ENCODE peak calls at places on chromosome 5, in five cellular contexts. One of them, this sample, is unnamed.

GRCh38 chr5:155239803-155240202 is 226.2 kb downstream of the KIF4B start:
- DNase-seq in dorsolateral prefrontal cortex: no peak
- DNase-seq in pancreas: no peak
- DNase-seq in activated CD4-positive, alpha-beta T cell treated with anti-CD3 and anti-CD28 coated beads, Interleukin-2, amount 10 ng/mL, durations not matched to agents 7 days and 5 days: no peak
- DNase-seq in EL: no peak
- DNase-seq in this sample: no peak

GRCh38 chr5:45578270-45578669 is 117.9 kb downstream of the HCN1 start:
- DNase-seq in activated CD4-positive, alpha-beta T cell treated with anti-CD3 and anti-CD28 coated beads, Interleukin-2, amount 10 ng/mL, durations not matched to agents 7 days and 5 days: no peak
- DNase-seq in pancreas: no peak
- DNase-seq in EL: no peak
- DNase-seq in dorsolateral prefrontal cortex: no peak
- DNase-seq in this sample: no peak

GRCh38 chr5:126938461-126938860 is 91.9 kb downstream of the MARCHF3 start:
- DNase-seq in pancreas: no peak
- DNase-seq in dorsolateral prefrontal cortex: no peak
- DNase-seq in activated CD4-positive, alpha-beta T cell treated with anti-CD3 and anti-CD28 coated beads, Interleukin-2, amount 10 ng/mL, durations not matched to agents 7 days and 5 days: no peak
- DNase-seq in EL: peak
- DNase-seq in this sample: no peak

GRCh38 chr5:157584628-157585027 is 9.1 kb upstream of the ADAM19 start:
- DNase-seq in activated CD4-positive, alpha-beta T cell treated with anti-CD3 and anti-CD28 coated beads, Interleukin-2, amount 10 ng/mL, durations not matched to agents 7 days and 5 days: no peak
- DNase-seq in dorsolateral prefrontal cortex: no peak
- DNase-seq in EL: no peak
- DNase-seq in pancreas: no peak
- DNase-seq in this sample: no peak

GRCh38 chr5:171102877-171103610 is 206.0 kb upstream of the TLX3 start:
- DNase-seq in pancreas: no peak
- DNase-seq in dorsolateral prefrontal cortex: no peak
- DNase-seq in EL: no peak
- DNase-seq in activated CD4-positive, alpha-beta T cell treated with anti-CD3 and anti-CD28 coated beads, Interleukin-2, amount 10 ng/mL, durations not matched to agents 7 days and 5 days: no peak
- DNase-seq in this sample: no peak

GRCh38 chr5:36878421-36879088 is 2.0 kb downstream of the NIPBL start:
- DNase-seq in pancreas: peak
- DNase-seq in EL: peak
- DNase-seq in activated CD4-positive, alpha-beta T cell treated with anti-CD3 and anti-CD28 coated beads, Interleukin-2, amount 10 ng/mL, durations not matched to agents 7 days and 5 days: no peak
- DNase-seq in dorsolateral prefrontal cortex: no peak
- DNase-seq in this sample: peak

GRCh38 chr5:172600571-172600970 is 40.5 kb upstream of the NEURL1B start:
- DNase-seq in EL: no peak
- DNase-seq in activated CD4-positive, alpha-beta T cell treated with anti-CD3 and anti-CD28 coated beads, Interleukin-2, amount 10 ng/mL, durations not matched to agents 7 days and 5 days: no peak
- DNase-seq in pancreas: no peak
- DNase-seq in dorsolateral prefrontal cortex: no peak
- DNase-seq in this sample: no peak

GRCh38 chr5:72817076-72817476 is 615 bp downstream of the TNPO1 start:
- DNase-seq in EL: peak
- DNase-seq in pancreas: peak
- DNase-seq in activated CD4-positive, alpha-beta T cell treated with anti-CD3 and anti-CD28 coated beads, Interleukin-2, amount 10 ng/mL, durations not matched to agents 7 days and 5 days: peak
- DNase-seq in dorsolateral prefrontal cortex: peak
- DNase-seq in this sample: peak

GRCh38 chr5:95406426-95407093 is 15.4 kb downstream of the FAM81B start:
- DNase-seq in dorsolateral prefrontal cortex: no peak
- DNase-seq in pancreas: no peak
- DNase-seq in activated CD4-positive, alpha-beta T cell treated with anti-CD3 and anti-CD28 coated beads, Interleukin-2, amount 10 ng/mL, durations not matched to agents 7 days and 5 days: no peak
- DNase-seq in EL: no peak
- DNase-seq in this sample: no peak

GRCh38 chr5:82422751-82423181 is 144.6 kb upstream of the RPS23 start:
- DNase-seq in activated CD4-positive, alpha-beta T cell treated with anti-CD3 and anti-CD28 coated beads, Interleukin-2, amount 10 ng/mL, durations not matched to agents 7 days and 5 days: no peak
- DNase-seq in dorsolateral prefrontal cortex: no peak
- DNase-seq in EL: no peak
- DNase-seq in pancreas: no peak
- DNase-seq in this sample: no peak

GRCh38 chr5:61964199-61964598 is 341.8 kb upstream of the KIF2A start:
- DNase-seq in EL: peak
- DNase-seq in activated CD4-positive, alpha-beta T cell treated with anti-CD3 and anti-CD28 coated beads, Interleukin-2, amount 10 ng/mL, durations not matched to agents 7 days and 5 days: no peak
- DNase-seq in pancreas: no peak
- DNase-seq in dorsolateral prefrontal cortex: no peak
- DNase-seq in this sample: no peak

GRCh38 chr5:169354263-169354662 is 53.3 kb upstream of the SLIT3 start:
- DNase-seq in pancreas: no peak
- DNase-seq in dorsolateral prefrontal cortex: no peak
- DNase-seq in EL: peak
- DNase-seq in activated CD4-positive, alpha-beta T cell treated with anti-CD3 and anti-CD28 coated beads, Interleukin-2, amount 10 ng/mL, durations not matched to agents 7 days and 5 days: no peak
- DNase-seq in this sample: no peak

GRCh38 chr5:61486476-61486875 is 154.4 kb downstream of the ZSWIM6 start:
- DNase-seq in EL: peak
- DNase-seq in dorsolateral prefrontal cortex: no peak
- DNase-seq in pancreas: no peak
- DNase-seq in activated CD4-positive, alpha-beta T cell treated with anti-CD3 and anti-CD28 coated beads, Interleukin-2, amount 10 ng/mL, durations not matched to agents 7 days and 5 days: no peak
- DNase-seq in this sample: no peak

GRCh38 chr5:115366223-115366622 is 69.8 kb upstream of the CCDC112 start:
- DNase-seq in activated CD4-positive, alpha-beta T cell treated with anti-CD3 and anti-CD28 coated beads, Interleukin-2, amount 10 ng/mL, durations not matched to agents 7 days and 5 days: no peak
- DNase-seq in EL: peak
- DNase-seq in dorsolateral prefrontal cortex: no peak
- DNase-seq in pancreas: no peak
- DNase-seq in this sample: no peak

GRCh38 chr5:88660326-88660946 is 222.5 kb downstream of the MEF2C start:
- DNase-seq in pancreas: peak
- DNase-seq in dorsolateral prefrontal cortex: peak
- DNase-seq in EL: peak
- DNase-seq in activated CD4-positive, alpha-beta T cell treated with anti-CD3 and anti-CD28 coated beads, Interleukin-2, amount 10 ng/mL, durations not matched to agents 7 days and 5 days: no peak
- DNase-seq in this sample: peak

GRCh38 chr5:118553662-118554061 is 434.7 kb downstream of the DTWD2 start:
- DNase-seq in pancreas: no peak
- DNase-seq in activated CD4-positive, alpha-beta T cell treated with anti-CD3 and anti-CD28 coated beads, Interleukin-2, amount 10 ng/mL, durations not matched to agents 7 days and 5 days: no peak
- DNase-seq in EL: peak
- DNase-seq in dorsolateral prefrontal cortex: no peak
- DNase-seq in this sample: no peak

GRCh38 chr5:34548086-34548403 is 108.1 kb upstream of the RAI14 start:
- DNase-seq in dorsolateral prefrontal cortex: no peak
- DNase-seq in pancreas: no peak
- DNase-seq in EL: no peak
- DNase-seq in activated CD4-positive, alpha-beta T cell treated with anti-CD3 and anti-CD28 coated beads, Interleukin-2, amount 10 ng/mL, durations not matched to agents 7 days and 5 days: no peak
- DNase-seq in this sample: no peak

GRCh38 chr5:80805038-80805437 is 150.3 kb upstream of the DHFR start:
- DNase-seq in pancreas: no peak
- DNase-seq in EL: no peak
- DNase-seq in activated CD4-positive, alpha-beta T cell treated with anti-CD3 and anti-CD28 coated beads, Interleukin-2, amount 10 ng/mL, durations not matched to agents 7 days and 5 days: no peak
- DNase-seq in dorsolateral prefrontal cortex: no peak
- DNase-seq in this sample: no peak

GRCh38 chr5:91223886-91224285 is 159.2 kb downstream of the ARRDC3 start:
- DNase-seq in activated CD4-positive, alpha-beta T cell treated with anti-CD3 and anti-CD28 coated beads, Interleukin-2, amount 10 ng/mL, durations not matched to agents 7 days and 5 days: no peak
- DNase-seq in pancreas: no peak
- DNase-seq in EL: peak
- DNase-seq in dorsolateral prefrontal cortex: no peak
- DNase-seq in this sample: no peak

GRCh38 chr5:673837-674629 is 19.1 kb downstream of the TPPP start:
- DNase-seq in EL: no peak
- DNase-seq in dorsolateral prefrontal cortex: peak
- DNase-seq in activated CD4-positive, alpha-beta T cell treated with anti-CD3 and anti-CD28 coated beads, Interleukin-2, amount 10 ng/mL, durations not matched to agents 7 days and 5 days: no peak
- DNase-seq in pancreas: peak
- DNase-seq in this sample: no peak

GRCh38 chr5:133292300-133292699 is 240.5 kb downstream of the HSPA4 start:
- DNase-seq in activated CD4-positive, alpha-beta T cell treated with anti-CD3 and anti-CD28 coated beads, Interleukin-2, amount 10 ng/mL, durations not matched to agents 7 days and 5 days: no peak
- DNase-seq in dorsolateral prefrontal cortex: no peak
- DNase-seq in EL: no peak
- DNase-seq in pancreas: no peak
- DNase-seq in this sample: no peak

This sample was measured in hypothalamus.